ENCODE peak calls at places on chromosomes 3 and 15, in nine cellular contexts. K is suprapubic skin, P is ovary, B is SK-N-SH, X is stomach, H is HepG2, Y is GM12878, Z is A549, F is esophagus muscularis mucosa. J is an unnamed sample.

GRCh38 chr3:129463736-129464135 is 23.7 kb downstream of the IFT122 start:
- DNase-seq in K (no peak), P (no peak), B (no peak), X (no peak), H (no peak), Y (no peak), Z (no peak), F (no peak), J (no peak)

GRCh38 chr15:42737529-42738328 is 801 bp upstream of the CDAN1 start:
- DNase-seq in K (no peak), P (peak; percentile 44), B (no peak), X (peak; percentile 35), H (peak; percentile 32), Y (no peak), Z (no peak), F (no peak), J (no peak)

GRCh38 chr3:123632161-123632655 is 47.4 kb upstream of the HACD2 start:
- DNase-seq in K (no peak), P (peak; percentile 89), B (no peak), X (no peak), H (no peak), Y (no peak), Z (no peak), F (no peak), J (no peak)

GRCh38 chr3:198092276-198092675 is 132.3 kb downstream of the LMLN start:
- DNase-seq in K (no peak), P (no peak), B (no peak), X (no peak), H (no peak), Y (no peak), Z (no peak), F (no peak), J (no peak)

GRCh38 chr3:61532739-61533500 is 28.5 kb upstream of the PTPRG start:
- DNase-seq in K (no peak), P (no peak), B (no peak), X (no peak), H (no peak), Y (no peak), Z (no peak), F (no peak), J (no peak)

GRCh38 chr3:10391391-10391790 is 70.5 kb upstream of the SEC13 start:
- DNase-seq in K (no peak), P (no peak), B (no peak), X (no peak), H (no peak), Y (no peak), Z (no peak), F (no peak), J (no peak)

GRCh38 chr15:43903864-43904290 is 77.1 kb downstream of the WDR76 start:
- DNase-seq in K (no peak), P (peak; percentile 42), B (peak; percentile 81), X (peak; percentile 42), H (peak; percentile 66), Y (peak; percentile 7), Z (peak; percentile 48), F (no peak), J (peak; percentile 76)

GRCh38 chr15:66565141-66565595 is 630 bp downstream of the LCTL start:
- DNase-seq in K (no peak), P (no peak), B (no peak), X (no peak), H (no peak), Y (no peak), Z (no peak), F (no peak), J (no peak)

GRCh38 chr3:70854108-70854507 is 541.7 kb upstream of the MDFIC2 start:
- DNase-seq in K (no peak), P (no peak), B (no peak), X (no peak), H (no peak), Y (no peak), Z (no peak), F (no peak), J (no peak)

GRCh38 chr3:41330465-41330864 is 131.2 kb downstream of the CTNNB1 start:
- DNase-seq in K (no peak), P (no peak), B (no peak), X (no peak), H (no peak), Y (no peak), Z (no peak), F (no peak), J (no peak)

GRCh38 chr3:50251220-50251619 is 15.2 kb downstream of the GNAI2 start:
- DNase-seq in K (no peak), P (no peak), B (no peak), X (peak; percentile 67), H (no peak), Y (no peak), Z (no peak), F (no peak), J (no peak)

GRCh38 chr15:68488966-68489365 is 57.0 kb upstream of the ITGA11 start:
- DNase-seq in K (no peak), P (no peak), B (no peak), X (no peak), H (no peak), Y (no peak), Z (no peak), F (no peak), J (no peak)

GRCh38 chr3:110253794-110254193 is 817.8 kb upstream of the NECTIN3 start:
- DNase-seq in K (no peak), P (no peak), B (no peak), X (no peak), H (no peak), Y (no peak), Z (no peak), F (no peak), J (no peak)

GRCh38 chr3:14482271-14482721 is 57.8 kb downstream of the GRIP2 start:
- DNase-seq in K (no peak), P (peak; percentile 78), B (no peak), X (no peak), H (no peak), Y (no peak), Z (no peak), F (no peak), J (peak; percentile 28)

GRCh38 chr3:41640076-41640475 is 321.8 kb downstream of the ULK4 start:
- DNase-seq in K (no peak), P (no peak), B (no peak), X (no peak), H (no peak), Y (no peak), Z (no peak), F (no peak), J (no peak)

GRCh38 chr15:79028411-79028964 is 62.1 kb downstream of the RASGRF1 start:
- DNase-seq in K (no peak), P (peak; percentile 53), B (peak; percentile 79), X (no peak), H (peak; percentile 63), Y (no peak), Z (peak; percentile 54), F (no peak), J (no peak)

GRCh38 chr15:74461847-74462511 is 1.0 kb upstream of the UBL7 start:
- DNase-seq in K (no peak), P (no peak), B (no peak), X (no peak), H (no peak), Y (no peak), Z (no peak), F (no peak), J (no peak)
- H3K4me3 ChIP-seq in K (peak overlapping the region; percentile 78), P (no peak overlapping the region), B (peak overlapping the region; percentile 77), X (peak overlapping the region; percentile 82), H (peak overlapping the region; percentile 81), Y (peak overlapping the region; percentile 92), Z (peak overlapping the region; percentile 73), F (peak overlapping the region; percentile 83), J (peak overlapping the region; percentile 69)

DNA sequence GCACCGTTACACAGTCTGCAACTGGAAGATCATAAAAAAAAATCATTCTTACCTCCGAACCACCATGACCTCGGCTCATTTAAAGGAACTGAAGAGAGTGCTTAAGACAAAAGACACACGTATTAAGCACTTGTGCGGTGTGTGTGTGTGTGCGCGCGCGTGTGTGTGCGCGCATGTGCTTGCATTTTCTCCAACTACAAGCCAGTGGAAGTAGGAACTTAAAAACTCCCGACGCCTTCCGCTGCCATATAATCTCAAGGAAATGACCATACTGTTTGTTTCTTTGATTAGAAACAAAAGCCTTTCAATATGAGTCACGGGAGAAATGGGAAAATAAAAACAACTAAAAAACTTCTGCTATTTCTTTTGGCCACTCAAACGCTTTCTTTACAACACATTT is 32.4 kb downstream of the FRMD4B start:
- DNase-seq in K (no peak), P (no peak), B (no peak), X (no peak), H (no peak), Y (no peak), Z (no peak), F (no peak), J (no peak)
- TF ChIP-seq EP300 in K (no peak), P (no peak), B (no peak), X (no peak), H (no peak), Y (peak; percentile 10), Z (no peak), F (no peak), J (peak; percentile 63)

DNA sequence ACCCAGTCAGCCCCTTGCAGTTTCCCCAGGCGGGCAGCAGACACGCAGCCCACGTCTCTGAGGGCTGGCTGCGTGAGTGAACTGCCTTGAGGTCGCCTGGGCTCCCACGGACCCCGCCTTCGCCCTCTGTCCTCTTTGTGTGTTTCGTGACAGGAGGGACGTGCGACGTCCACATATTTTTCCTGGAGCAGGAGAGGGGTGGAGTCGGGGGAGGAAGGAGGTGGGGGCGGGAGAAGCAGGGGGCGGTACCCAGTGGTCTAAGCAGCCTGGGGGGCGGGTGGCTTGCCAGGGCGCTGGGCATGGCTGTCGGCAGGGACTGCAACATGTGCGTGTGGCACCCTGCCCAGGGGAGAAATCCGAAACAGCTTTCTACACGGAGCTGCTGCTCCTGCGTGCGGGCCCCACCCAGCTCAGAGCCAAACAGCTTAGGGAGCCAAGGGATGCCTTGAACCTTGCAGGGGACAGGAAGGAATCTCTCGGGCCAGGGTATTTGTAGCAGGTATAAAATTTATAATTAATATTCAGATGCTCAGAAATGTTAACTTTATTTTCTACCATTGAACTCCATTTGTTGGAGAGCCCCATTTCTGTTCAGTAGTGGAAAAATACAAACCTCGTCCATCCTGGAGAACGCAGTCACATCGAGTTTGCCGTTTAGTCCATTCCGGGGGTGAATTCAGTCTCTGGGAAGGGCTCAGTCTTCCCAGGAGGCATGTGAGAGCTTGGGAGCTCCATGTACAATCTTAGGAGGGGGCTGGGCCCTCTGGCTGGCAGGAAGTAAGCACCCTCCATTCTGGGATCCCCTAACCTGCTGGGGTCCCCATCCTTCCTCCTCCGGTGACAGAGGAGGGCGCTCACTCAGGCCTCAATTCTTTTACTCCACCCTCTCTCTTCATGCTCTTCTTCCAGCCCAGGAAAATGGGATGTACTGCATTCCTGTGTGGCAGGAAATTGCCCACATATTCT is 79.1 kb upstream of the MEF2A start:
- DNase-seq in K (peak; percentile 89), P (peak; percentile 79), B (peak; percentile 92), X (peak; percentile 80), H (no peak), Y (no peak), Z (peak; percentile 79), F (no peak), J (peak; percentile 36)
- H3K4me3 ChIP-seq in K (peak overlapping the region; percentile 44), P (peak overlapping the region; percentile 34), B (no peak overlapping the region), X (peak overlapping the region; percentile 43), H (peak overlapping the region; percentile 48), Y (no peak overlapping the region), Z (peak overlapping the region; percentile 45), F (peak overlapping the region; percentile 63), J (peak overlapping the region; percentile 40)

GRCh38 chr3:9036327-9037112 is 73.2 kb upstream of the RAD18 start:
- DNase-seq in K (peak; percentile 82), P (peak; percentile 94), B (peak; percentile 54), X (peak; percentile 45), H (no peak), Y (no peak), Z (no peak), F (no peak), J (peak; percentile 60)
- TF ChIP-seq EP300 in K (no peak), P (no peak), B (no peak), X (no peak), H (no peak), Y (no peak), Z (no peak), F (no peak), J (no peak)

J was measured in tibial nerve.